ENCODE peak calls at places on chromosome 9, in seven cellular contexts. One of them, this sample, is unnamed.

GRCh38 chr9:130903194-130904069 is 6.8 kb upstream of the QRFP start:
- DNase-seq in GM23338: no peak
- DNase-seq in fibroblast of mammary gland: no peak
- DNase-seq in skeletal muscle cell: no peak
- DNase-seq in fibroblast of the aortic adventitia: no peak
- DNase-seq in heart right ventricle: no peak
- DNase-seq in BJ: no peak
- DNase-seq in this sample: no peak

GRCh38 chr9:34084562-34084961 is 35.9 kb upstream of the UBAP2 start:
- DNase-seq in GM23338: no peak
- DNase-seq in skeletal muscle cell: peak
- DNase-seq in fibroblast of the aortic adventitia: peak
- DNase-seq in fibroblast of mammary gland: no peak
- DNase-seq in BJ: no peak
- DNase-seq in heart right ventricle: peak
- DNase-seq in this sample: no peak

GRCh38 chr9:973295-973842 is 3.1 kb upstream of the DMRT3 start:
- DNase-seq in skeletal muscle cell: no peak
- DNase-seq in heart right ventricle: no peak
- DNase-seq in fibroblast of mammary gland: no peak
- DNase-seq in fibroblast of the aortic adventitia: no peak
- DNase-seq in GM23338: peak
- DNase-seq in BJ: no peak
- DNase-seq in this sample: no peak

GRCh38 chr9:93126825-93127368 is 7.2 kb downstream of the NINJ1 start:
- DNase-seq in GM23338: peak
- DNase-seq in heart right ventricle: peak
- DNase-seq in fibroblast of mammary gland: no peak
- DNase-seq in BJ: no peak
- DNase-seq in skeletal muscle cell: no peak
- DNase-seq in fibroblast of the aortic adventitia: no peak
- DNase-seq in this sample: no peak

GRCh38 chr9:746661-747434 is 94.6 kb upstream of the DMRT1 start:
- DNase-seq in BJ: no peak
- DNase-seq in GM23338: no peak
- DNase-seq in heart right ventricle: no peak
- DNase-seq in skeletal muscle cell: no peak
- DNase-seq in fibroblast of mammary gland: no peak
- DNase-seq in fibroblast of the aortic adventitia: no peak
- DNase-seq in this sample: no peak

GRCh38 chr9:35366627-35367026 is 123.3 kb upstream of the RUSC2 start:
- DNase-seq in skeletal muscle cell: no peak
- DNase-seq in fibroblast of the aortic adventitia: no peak
- DNase-seq in heart right ventricle: no peak
- DNase-seq in BJ: no peak
- DNase-seq in GM23338: no peak
- DNase-seq in fibroblast of mammary gland: no peak
- DNase-seq in this sample: no peak

GRCh38 chr9:123933401-123933800 is 3.5 kb upstream of the DENND1A start:
- DNase-seq in skeletal muscle cell: no peak
- DNase-seq in GM23338: no peak
- DNase-seq in fibroblast of mammary gland: peak
- DNase-seq in BJ: no peak
- DNase-seq in heart right ventricle: no peak
- DNase-seq in fibroblast of the aortic adventitia: peak
- DNase-seq in this sample: no peak

GRCh38 chr9:87500491-87500890 is 2.8 kb downstream of the DAPK1 start:
- DNase-seq in GM23338: no peak
- DNase-seq in skeletal muscle cell: no peak
- DNase-seq in fibroblast of mammary gland: peak
- DNase-seq in heart right ventricle: no peak
- DNase-seq in BJ: no peak
- DNase-seq in fibroblast of the aortic adventitia: no peak
- DNase-seq in this sample: no peak

GRCh38 chr9:81557957-81558791 is 131.2 kb downstream of the TLE1 start:
- DNase-seq in fibroblast of mammary gland: peak
- DNase-seq in BJ: peak
- DNase-seq in skeletal muscle cell: peak
- DNase-seq in GM23338: no peak
- DNase-seq in fibroblast of the aortic adventitia: peak
- DNase-seq in heart right ventricle: peak
- DNase-seq in this sample: peak

GRCh38 chr9:7284117-7284516 is 515.5 kb downstream of the DMAC1 start:
- DNase-seq in fibroblast of mammary gland: no peak
- DNase-seq in skeletal muscle cell: no peak
- DNase-seq in GM23338: no peak
- DNase-seq in heart right ventricle: no peak
- DNase-seq in BJ: no peak
- DNase-seq in fibroblast of the aortic adventitia: no peak
- DNase-seq in this sample: no peak

GRCh38 chr9:100394819-100395218 is 32.1 kb upstream of the MSANTD3 start:
- DNase-seq in skeletal muscle cell: no peak
- DNase-seq in heart right ventricle: no peak
- DNase-seq in fibroblast of mammary gland: no peak
- DNase-seq in fibroblast of the aortic adventitia: no peak
- DNase-seq in GM23338: no peak
- DNase-seq in BJ: no peak
- DNase-seq in this sample: peak

GRCh38 chr9:131733601-131734061 is 6.2 kb downstream of the RAPGEF1 start:
- DNase-seq in heart right ventricle: no peak
- DNase-seq in skeletal muscle cell: peak
- DNase-seq in GM23338: peak
- DNase-seq in fibroblast of mammary gland: peak
- DNase-seq in fibroblast of the aortic adventitia: peak
- DNase-seq in BJ: peak
- DNase-seq in this sample: peak

GRCh38 chr9:133141833-133142594 is 21.0 kb upstream of the RALGDS start:
- DNase-seq in fibroblast of the aortic adventitia: no peak
- DNase-seq in heart right ventricle: peak
- DNase-seq in skeletal muscle cell: no peak
- DNase-seq in BJ: no peak
- DNase-seq in fibroblast of mammary gland: no peak
- DNase-seq in GM23338: no peak
- DNase-seq in this sample: no peak

GRCh38 chr9:35800530-35800929 is 9.1 kb downstream of the NPR2 start:
- DNase-seq in skeletal muscle cell: no peak
- DNase-seq in fibroblast of the aortic adventitia: no peak
- DNase-seq in BJ: no peak
- DNase-seq in GM23338: no peak
- DNase-seq in fibroblast of mammary gland: no peak
- DNase-seq in heart right ventricle: no peak
- DNase-seq in this sample: no peak

GRCh38 chr9:76365028-76365427 is 29.2 kb downstream of the RFK start:
- DNase-seq in heart right ventricle: no peak
- DNase-seq in GM23338: peak
- DNase-seq in skeletal muscle cell: no peak
- DNase-seq in fibroblast of mammary gland: peak
- DNase-seq in fibroblast of the aortic adventitia: peak
- DNase-seq in BJ: no peak
- DNase-seq in this sample: no peak

GRCh38 chr9:114493521-114494184 is 11.6 kb downstream of the WHRN start:
- DNase-seq in GM23338: no peak
- DNase-seq in fibroblast of the aortic adventitia: no peak
- DNase-seq in fibroblast of mammary gland: no peak
- DNase-seq in BJ: no peak
- DNase-seq in skeletal muscle cell: no peak
- DNase-seq in heart right ventricle: no peak
- DNase-seq in this sample: no peak

GRCh38 chr9:16505159-16505558 is 365.3 kb downstream of the BNC2 start:
- DNase-seq in GM23338: no peak
- DNase-seq in heart right ventricle: no peak
- DNase-seq in fibroblast of the aortic adventitia: peak
- DNase-seq in skeletal muscle cell: no peak
- DNase-seq in BJ: no peak
- DNase-seq in fibroblast of mammary gland: peak
- DNase-seq in this sample: no peak

GRCh38 chr9:130746434-130747212 is 53.0 kb downstream of the EXOSC2 start:
- DNase-seq in GM23338: no peak
- DNase-seq in fibroblast of mammary gland: peak
- DNase-seq in skeletal muscle cell: no peak
- DNase-seq in BJ: no peak
- DNase-seq in heart right ventricle: no peak
- DNase-seq in fibroblast of the aortic adventitia: no peak
- DNase-seq in this sample: no peak

GRCh38 chr9:132069046-132069898 is 10.4 kb downstream of the MED27 start:
- DNase-seq in heart right ventricle: no peak
- DNase-seq in GM23338: no peak
- DNase-seq in BJ: peak
- DNase-seq in skeletal muscle cell: no peak
- DNase-seq in fibroblast of mammary gland: no peak
- DNase-seq in fibroblast of the aortic adventitia: peak
- DNase-seq in this sample: no peak

GRCh38 chr9:109473329-109473728 is 24.8 kb downstream of the PTPN3 start:
- DNase-seq in fibroblast of the aortic adventitia: no peak
- DNase-seq in GM23338: no peak
- DNase-seq in fibroblast of mammary gland: no peak
- DNase-seq in heart right ventricle: no peak
- DNase-seq in BJ: no peak
- DNase-seq in skeletal muscle cell: no peak
- DNase-seq in this sample: no peak

GRCh38 chr9:103444157-103444556 is 449.0 kb downstream of the CYLC2 start:
- DNase-seq in fibroblast of the aortic adventitia: no peak
- DNase-seq in skeletal muscle cell: peak
- DNase-seq in heart right ventricle: no peak
- DNase-seq in fibroblast of mammary gland: peak
- DNase-seq in BJ: no peak
- DNase-seq in GM23338: no peak
- DNase-seq in this sample: no peak
- H3K4me3 ChIP-seq in fibroblast of the aortic adventitia: no peak
- H3K4me3 ChIP-seq in skeletal muscle cell: no peak
- H3K4me3 ChIP-seq in heart right ventricle: no peak
- H3K4me3 ChIP-seq in fibroblast of mammary gland: no peak
- H3K4me3 ChIP-seq in BJ: no peak
- H3K4me3 ChIP-seq in GM23338: no peak
- H3K4me3 ChIP-seq in this sample: no peak

DNA sequence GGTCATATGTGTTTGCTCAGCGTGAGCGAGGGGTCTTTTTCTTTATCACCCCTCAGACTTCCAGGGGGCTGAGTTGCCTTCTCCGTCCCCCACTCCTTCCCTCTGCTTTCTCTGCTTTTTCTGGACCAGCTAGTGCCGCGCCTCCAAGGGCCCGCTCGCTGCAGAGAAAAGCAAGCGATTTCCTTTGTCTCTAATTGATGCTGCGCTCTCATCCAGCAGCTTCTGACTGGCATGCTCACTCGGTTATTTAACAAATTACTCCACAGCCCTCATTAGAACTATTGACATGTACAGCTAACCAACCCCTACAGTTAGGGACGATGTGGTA is 288.0 kb downstream of the ELAVL2 start:
- DNase-seq in heart right ventricle: no peak
- DNase-seq in fibroblast of mammary gland: no peak
- DNase-seq in BJ: no peak
- DNase-seq in fibroblast of the aortic adventitia: no peak
- DNase-seq in GM23338: peak
- DNase-seq in skeletal muscle cell: no peak
- DNase-seq in this sample: no peak
- H3K4me3 ChIP-seq in heart right ventricle: no peak
- H3K4me3 ChIP-seq in fibroblast of mammary gland: no peak
- H3K4me3 ChIP-seq in BJ: no peak
- H3K4me3 ChIP-seq in fibroblast of the aortic adventitia: no peak
- H3K4me3 ChIP-seq in GM23338: peak
- H3K4me3 ChIP-seq in skeletal muscle cell: no peak
- H3K4me3 ChIP-seq in this sample: no peak

GRCh38 chr9:126861707-126862460 is 1.4 kb downstream of the ZBTB34 start:
- DNase-seq in skeletal muscle cell: peak
- DNase-seq in fibroblast of mammary gland: peak
- DNase-seq in BJ: no peak
- DNase-seq in fibroblast of the aortic adventitia: peak
- DNase-seq in GM23338: peak
- DNase-seq in heart right ventricle: no peak
- DNase-seq in this sample: no peak
- H3K4me3 ChIP-seq in skeletal muscle cell: peak
- H3K4me3 ChIP-seq in fibroblast of mammary gland: peak
- H3K4me3 ChIP-seq in BJ: peak
- H3K4me3 ChIP-seq in fibroblast of the aortic adventitia: peak
- H3K4me3 ChIP-seq in GM23338: peak
- H3K4me3 ChIP-seq in heart right ventricle: peak
- H3K4me3 ChIP-seq in this sample: peak

GRCh38 chr9:127905788-127906191 is 6.4 kb upstream of the ST6GALNAC6 start:
- DNase-seq in fibroblast of the aortic adventitia: no peak
- DNase-seq in GM23338: no peak
- DNase-seq in skeletal muscle cell: no peak
- DNase-seq in heart right ventricle: no peak
- DNase-seq in BJ: no peak
- DNase-seq in fibroblast of mammary gland: no peak
- DNase-seq in this sample: no peak

GRCh38 chr9:127903557-127904475 is 4.4 kb upstream of the ST6GALNAC6 start:
- DNase-seq in skeletal muscle cell: no peak
- DNase-seq in GM23338: peak
- DNase-seq in BJ: no peak
- DNase-seq in fibroblast of mammary gland: no peak
- DNase-seq in heart right ventricle: peak
- DNase-seq in fibroblast of the aortic adventitia: no peak
- DNase-seq in this sample: no peak

GRCh38 chr9:127904888-127905728 is 5.7 kb upstream of the ST6GALNAC6 start:
- DNase-seq in GM23338: no peak
- DNase-seq in heart right ventricle: no peak
- DNase-seq in BJ: no peak
- DNase-seq in fibroblast of the aortic adventitia: no peak
- DNase-seq in fibroblast of mammary gland: no peak
- DNase-seq in skeletal muscle cell: no peak
- DNase-seq in this sample: no peak

GRCh38 chr9:127907867-127908659 is 8.7 kb upstream of the ST6GALNAC6 start:
- DNase-seq in fibroblast of mammary gland: no peak
- DNase-seq in BJ: no peak
- DNase-seq in skeletal muscle cell: no peak
- DNase-seq in heart right ventricle: no peak
- DNase-seq in fibroblast of the aortic adventitia: no peak
- DNase-seq in GM23338: no peak
- DNase-seq in this sample: no peak

GRCh38 chr9:127904518-127904887 is 5.1 kb upstream of the ST6GALNAC6 start:
- DNase-seq in fibroblast of mammary gland: no peak
- DNase-seq in GM23338: peak
- DNase-seq in BJ: no peak
- DNase-seq in heart right ventricle: no peak
- DNase-seq in fibroblast of the aortic adventitia: no peak
- DNase-seq in skeletal muscle cell: no peak
- DNase-seq in this sample: no peak
- H3K4me3 ChIP-seq in fibroblast of mammary gland: no peak
- H3K4me3 ChIP-seq in GM23338: no peak
- H3K4me3 ChIP-seq in BJ: no peak
- H3K4me3 ChIP-seq in heart right ventricle: no peak
- H3K4me3 ChIP-seq in fibroblast of the aortic adventitia: no peak
- H3K4me3 ChIP-seq in skeletal muscle cell: no peak
- H3K4me3 ChIP-seq in this sample: no peak

This sample was measured in AG09309.